ENCODE peak calls at places on chromosomes 1 and 21, in seven cellular contexts. D is smooth muscle cell of the brain vasculature; C is stimulated activated naive CD8-positive, alpha-beta T cell treated with anti-CD3 and anti-CD28 coated beads, Interleukin-15, Interleukin-2, amounts not matched to agents 100 U/mL and 50 U/mL, for 24 hours; S is GM18507; L is M059J; A is activated CD8-positive, alpha-beta memory T cell treated with anti-CD3 and anti-CD28 coated beads, Interleukin-2, amount 10 ng/mL, durations not matched to agents 7 days and 5 days; V is NCI-H1694 treated with DMSO at 0.1 percent for 48 hours. Q is an unnamed sample.

GRCh38 chr1:31644560-31645273 is at the start of gene PEF1:
- DNase-seq in D (peak; percentile 95), V (peak; percentile 97), L (peak; percentile 97), A (peak; percentile 99), S (peak; percentile 99), C (peak; percentile 99), Q (peak; percentile 98)

GRCh38 chr1:68322837-68323687 is 90.7 kb upstream of the WLS start:
- DNase-seq in V (no peak), A (no peak), C (no peak), S (no peak), D (no peak), L (peak; percentile 96), Q (peak; percentile 39)

GRCh38 chr1:186511761-186512637 is 51.1 kb upstream of the PDC start:
- DNase-seq in C (no peak), D (no peak), V (no peak), A (no peak), L (peak; percentile 75), S (no peak), Q (no peak)

GRCh38 chr1:59707216-59707615 is 107.5 kb upstream of the HOOK1 start:
- DNase-seq in L (peak; percentile 93), C (no peak), S (no peak), A (no peak), D (peak; percentile 80), V (no peak), Q (peak; percentile 90)

GRCh38 chr21:37763298-37763697 is 153.0 kb downstream of the KCNJ6 start:
- DNase-seq in L (no peak), A (no peak), S (no peak), V (no peak), C (no peak), D (no peak), Q (no peak)

GRCh38 chr1:16615253-16616252 is 2.2 kb upstream of the NBPF1 start:
- DNase-seq in D (no peak), S (no peak), V (no peak), L (no peak), A (peak; percentile 39), C (no peak), Q (no peak)

GRCh38 chr1:29245261-29245660 is 8.9 kb downstream of the PTPRU start:
- DNase-seq in A (no peak), D (no peak), C (no peak), S (no peak), V (no peak), L (no peak), Q (no peak)

GRCh38 chr1:18901952-18902522 is 318 bp downstream of the ALDH4A1 start:
- DNase-seq in L (peak; percentile 38), A (peak; percentile 44), D (no peak), C (peak; percentile 24), S (no peak), V (no peak), Q (no peak)

GRCh38 chr1:239872554-239872953 is 219.1 kb upstream of the FMN2 start:
- DNase-seq in L (no peak), C (no peak), D (no peak), A (no peak), S (no peak), V (no peak), Q (no peak)

Q was measured in MCF 10A.